ENCODE peak calls at places on chromosomes 12 and 14, in seven cellular contexts. M, G, D, P, O, X and J are unnamed samples.

GRCh38 chr12:105641742-105642141 is 311.3 kb downstream of the C12orf75 start:
- DNase-seq in M (no peak), G (no peak), D (no peak), P (no peak), O (no peak), X (no peak), J (no peak)

GRCh38 chr14:53295985-53296582 is 143.0 kb upstream of the DDHD1 start:
- DNase-seq in M (peak; percentile 39), G (no peak), D (no peak), P (no peak), O (no peak), X (no peak), J (peak; percentile 40)

GRCh38 chr12:31008961-31009840 is 64.5 kb upstream of the DDX11 start:
- DNase-seq in M (no peak), G (no peak), D (no peak), P (no peak), O (no peak), X (no peak), J (no peak)

GRCh38 chr14:42001436-42001835 is 394.8 kb downstream of the LRFN5 start:
- DNase-seq in M (no peak), G (no peak), D (no peak), P (no peak), O (no peak), X (no peak), J (no peak)

GRCh38 chr12:97275261-97276197 is 187.1 kb upstream of the RMST start:
- DNase-seq in M (no peak), G (no peak), D (peak; percentile 16), P (no peak), O (peak; percentile 86), X (no peak), J (no peak)

GRCh38 chr12:104057771-104058197 is 6.5 kb upstream of the HCFC2 start:
- DNase-seq in M (peak; percentile 36), G (no peak), D (no peak), P (no peak), O (no peak), X (no peak), J (peak; percentile 17)

GRCh38 chr12:108377260-108377659 is 38.1 kb upstream of the CMKLR1 start:
- DNase-seq in M (no peak), G (no peak), D (no peak), P (no peak), O (no peak), X (no peak), J (no peak)

GRCh38 chr12:105672171-105672570 is 341.7 kb downstream of the C12orf75 start:
- DNase-seq in M (no peak), G (no peak), D (no peak), P (no peak), O (peak; percentile 18), X (no peak), J (no peak)

GRCh38 chr12:19428261-19428660 is 11.0 kb upstream of the AEBP2 start:
- DNase-seq in M (no peak), G (no peak), D (no peak), P (peak; percentile 25), O (no peak), X (no peak), J (no peak)

GRCh38 chr14:74732387-74732786 is 19.4 kb downstream of the FCF1 start:
- DNase-seq in M (no peak), G (no peak), D (no peak), P (no peak), O (no peak), X (no peak), J (no peak)

GRCh38 chr14:54803926-54804719 is 98.5 kb downstream of the GCH1 start:
- DNase-seq in M (no peak), G (no peak), D (no peak), P (peak; percentile 22), O (no peak), X (no peak), J (no peak)

GRCh38 chr12:108854055-108854452 is 3.3 kb downstream of the SSH1 start:
- DNase-seq in M (peak; percentile 82), G (peak; percentile 30), D (no peak), P (no peak), O (peak; percentile 43), X (no peak), J (peak; percentile 26)

GRCh38 chr14:22448035-22448904 is 140.8 kb downstream of the DAD1 start:
- DNase-seq in M (no peak), G (no peak), D (no peak), P (no peak), O (no peak), X (no peak), J (no peak)

GRCh38 chr14:21699551-21699950 is 25.9 kb upstream of the OR4E1 start:
- DNase-seq in M (no peak), G (no peak), D (no peak), P (no peak), O (no peak), X (no peak), J (no peak)

GRCh38 chr12:116366456-116366776 is 88.9 kb upstream of the MED13L start:
- DNase-seq in M (peak; percentile 75), G (no peak), D (no peak), P (peak; percentile 80), O (peak; percentile 34), X (no peak), J (no peak)

GRCh38 chr14:81517798-81518398 is 15.8 kb downstream of the SEL1L start:
- DNase-seq in M (no peak), G (peak; percentile 60), D (no peak), P (peak; percentile 61), O (peak; percentile 69), X (no peak), J (no peak)

GRCh38 chr14:68373124-68373646 is 419.7 kb downstream of the ZFP36L1 start:
- DNase-seq in M (no peak), G (no peak), D (no peak), P (no peak), O (no peak), X (no peak), J (no peak)

DNA sequence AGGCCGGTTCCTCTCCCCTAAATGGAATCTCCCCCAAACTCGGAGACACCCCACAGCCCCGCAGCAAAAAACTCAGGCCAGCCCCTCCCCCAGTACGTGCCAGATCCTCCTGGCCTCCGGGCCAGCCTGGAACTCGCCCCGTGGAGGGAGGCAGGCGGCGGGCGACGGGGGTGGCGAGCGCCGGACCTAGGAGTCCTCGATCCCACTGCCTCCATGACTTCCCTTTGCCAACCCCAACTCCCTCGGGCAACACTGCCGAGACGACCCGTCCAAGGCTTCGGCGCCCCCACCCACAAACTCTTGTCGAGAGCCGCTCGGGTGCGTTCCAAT is 402 bp downstream of the ADCY6 start:
- DNase-seq in M (no peak), G (no peak), D (no peak), P (no peak), O (no peak), X (no peak), J (no peak)
- TF ChIP-seq POLR2A in M (no peak), G (no peak), D (no peak), P (no peak), O (no peak), X (no peak), J (no peak)

DNA sequence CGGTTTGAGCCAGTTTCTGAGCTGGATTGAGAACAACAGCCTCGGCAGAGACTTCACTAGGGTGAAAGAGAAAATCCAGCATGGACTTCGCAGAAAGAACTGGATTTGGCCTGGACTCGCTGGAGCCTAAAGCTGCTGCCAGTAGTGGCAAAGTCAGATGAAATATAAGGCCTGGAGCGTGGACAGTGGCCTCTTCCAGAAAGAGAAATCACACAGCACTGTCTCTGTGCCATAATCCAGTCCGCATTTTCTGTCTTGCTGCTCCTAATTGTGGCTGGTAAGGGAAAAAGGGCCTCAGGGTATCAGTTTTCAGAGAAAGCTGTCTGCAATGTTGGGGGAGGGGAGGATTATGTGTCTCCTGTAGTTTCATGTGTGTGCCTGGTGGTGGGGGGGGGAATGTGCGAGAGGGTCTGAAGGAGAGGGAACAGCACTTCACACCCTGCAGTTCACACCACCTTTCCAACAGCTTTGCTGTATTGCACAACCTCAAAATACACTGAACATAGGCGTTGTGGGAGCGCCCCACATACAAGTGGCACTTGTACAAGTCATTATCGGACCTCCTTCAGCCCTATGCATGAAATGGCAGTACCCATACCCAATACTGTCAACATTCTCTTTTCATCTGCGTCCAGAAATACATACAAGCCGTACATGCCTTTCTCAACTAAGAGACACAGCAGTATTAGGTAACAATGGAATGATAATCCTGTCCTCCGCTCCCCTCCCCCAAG is 107.6 kb upstream of the ATF7IP start:
- DNase-seq in M (peak; percentile 94), G (peak; percentile 94), D (peak; percentile 93), P (peak; percentile 98), O (peak; percentile 97), X (peak; percentile 54), J (peak; percentile 85)
- TF ChIP-seq POLR2A in M (no peak), G (peak; percentile 72), D (peak; percentile 83), P (peak; percentile 50), O (no peak), X (no peak), J (no peak)

GRCh38 chr12:3186546-3187237 is 109.5 kb downstream of the TSPAN9 start:
- DNase-seq in M (no peak), G (no peak), D (no peak), P (no peak), O (no peak), X (no peak), J (no peak)
- TF ChIP-seq POLR2A in M (no peak), G (no peak), D (no peak), P (no peak), O (no peak), X (no peak), J (no peak)

GRCh38 chr14:101503431-101504095 is 57.7 kb upstream of the DIO3 start:
- DNase-seq in M (no peak), G (peak; percentile 5), D (peak; percentile 10), P (peak; percentile 37), O (no peak), X (no peak), J (no peak)
- TF ChIP-seq POLR2A in M (no peak), G (no peak), D (no peak), P (no peak), O (no peak), X (no peak), J (no peak)

GRCh38 chr14:72559227-72559626 is 334.7 kb downstream of the DPF3 start:
- DNase-seq in M (no peak), G (no peak), D (no peak), P (no peak), O (no peak), X (peak; percentile 55), J (no peak)
- TF ChIP-seq POLR2A in M (no peak), G (no peak), D (no peak), P (no peak), O (no peak), X (no peak), J (no peak)

DNA sequence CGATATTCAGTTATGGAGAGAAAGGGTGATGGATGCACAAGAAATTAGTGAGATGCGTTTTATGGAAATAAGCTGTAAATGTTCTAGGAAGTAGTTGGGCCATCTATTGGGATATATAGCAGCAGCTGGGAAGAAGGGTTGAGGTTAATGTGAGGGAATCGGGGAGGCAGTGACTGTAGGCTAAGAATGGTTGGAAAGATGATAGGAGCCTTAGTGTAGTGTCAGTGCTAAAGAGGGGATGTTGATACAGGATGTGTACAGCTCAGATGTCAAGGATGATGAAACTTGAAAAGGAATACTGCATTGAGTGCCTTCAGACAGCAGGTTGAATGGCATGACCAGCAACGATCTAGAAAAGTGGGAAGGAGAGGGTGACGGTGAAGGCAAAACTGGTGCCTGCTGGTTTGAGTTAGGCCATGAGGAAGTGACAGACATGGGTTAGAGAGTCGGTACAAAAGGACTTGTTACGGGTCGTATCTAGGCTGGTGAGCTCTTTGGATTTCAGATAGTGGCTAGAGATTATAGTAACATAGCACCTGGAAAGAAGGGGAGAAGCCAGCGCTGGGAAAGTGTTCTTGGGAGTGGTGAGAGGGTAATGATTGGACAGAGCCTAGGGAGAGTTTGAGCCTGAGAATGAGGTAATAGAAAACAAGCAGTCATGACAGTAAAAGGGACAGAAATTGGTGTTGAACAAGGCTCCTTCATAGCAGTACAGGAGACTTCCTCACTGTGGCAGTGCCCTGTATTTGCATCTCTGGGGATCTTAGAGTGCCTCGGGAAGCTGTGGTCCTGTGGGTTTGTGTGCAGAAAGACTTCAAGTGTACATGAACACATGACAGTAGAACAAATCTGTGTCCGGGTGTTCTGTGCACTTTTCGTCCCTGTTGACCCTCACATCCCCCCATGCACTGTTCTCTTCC is 9.6 kb downstream of the MARS1 start:
- DNase-seq in M (no peak), G (no peak), D (no peak), P (no peak), O (no peak), X (no peak), J (no peak)
- TF ChIP-seq POLR2A in M (no peak), G (no peak), D (no peak), P (no peak), O (no peak), X (no peak), J (no peak)